ENCODE peak calls at places on chromosome 16, in six cellular contexts. X is mucosa of descending colon, Z is MM.1S, O is H9, N is tibial nerve, V is H1. P is an unnamed sample.

GRCh38 chr16:12551946-12552345 is 251.7 kb downstream of the CPPED1 start:
- DNase-seq in N (no peak), V (no peak), O (no peak), Z (no peak), X (no peak), P (no peak)

GRCh38 chr16:85673529-85674417 is 15.0 kb downstream of the GINS2 start:
- DNase-seq in Z (no peak), N (no peak), X (peak; percentile 39), O (no peak), V (no peak), P (no peak)

GRCh38 chr16:12805091-12805490 is 1.4 kb upstream of the CPPED1 start:
- DNase-seq in N (no peak), X (no peak), O (no peak), Z (no peak), V (no peak), P (no peak)

GRCh38 chr16:84611041-84611440 is 6.8 kb downstream of the COTL1 start:
- DNase-seq in O (no peak), N (no peak), Z (no peak), V (no peak), X (no peak), P (no peak)

GRCh38 chr16:85370543-85370880 is 242.6 kb upstream of the GSE1 start:
- DNase-seq in O (no peak), V (no peak), Z (no peak), N (no peak), X (no peak), P (no peak)

GRCh38 chr16:75931970-75932369 is 205.7 kb upstream of the CPHXL start:
- DNase-seq in Z (no peak), O (no peak), N (no peak), X (no peak), V (no peak), P (no peak)

GRCh38 chr16:58755989-58756649 is 22.0 kb upstream of the GOT2 start:
- DNase-seq in Z (peak; percentile 65), O (peak; percentile 82), X (peak; percentile 78), V (peak; percentile 61), N (peak; percentile 22), P (peak; percentile 76)

GRCh38 chr16:25707982-25708583 is 16.3 kb downstream of the HS3ST4 start:
- DNase-seq in O (peak; percentile 52), Z (peak; percentile 56), X (no peak), N (no peak), V (no peak), P (peak; percentile 39)

GRCh38 chr16:4090476-4090875 is 25.8 kb downstream of the ADCY9 start:
- DNase-seq in X (peak; percentile 65), Z (no peak), O (no peak), V (no peak), N (no peak), P (no peak)

GRCh38 chr16:67632415-67633172 is 12.3 kb upstream of the CARMIL2 start:
- DNase-seq in V (no peak), O (no peak), N (no peak), X (no peak), Z (no peak), P (no peak)

DNA sequence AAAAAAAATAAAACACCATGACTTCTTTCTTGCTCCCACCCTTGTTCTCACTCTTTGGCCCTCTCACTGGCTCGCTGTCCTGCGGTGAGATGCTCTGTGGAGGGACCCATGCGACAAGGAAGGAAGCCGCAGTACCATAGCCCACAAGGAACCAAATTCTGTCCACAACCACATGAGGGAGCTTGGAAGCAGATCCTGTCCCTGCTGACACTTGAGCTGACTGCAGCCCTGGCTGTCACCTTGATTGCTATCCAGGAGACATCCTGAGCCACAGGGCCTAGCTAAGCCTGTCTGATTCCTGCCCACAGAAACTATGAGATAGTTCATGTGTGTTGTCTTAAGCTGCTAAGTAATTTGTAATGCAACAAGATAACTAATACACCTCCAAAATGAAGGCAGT is 4.8 kb upstream of the MT2A start:
- DNase-seq in X (peak; percentile 48), N (no peak), O (peak; percentile 74), Z (peak; percentile 13), V (no peak), P (no peak)
- TF ChIP-seq CTCF in X (peak; percentile 12), N (peak; percentile 56), O (peak; percentile 61), Z (no peak), V (peak; percentile 50), P (peak; percentile 36)

GRCh38 chr16:19481291-19481690 is 40.6 kb downstream of the GDE1 start:
- DNase-seq in N (no peak), V (no peak), Z (no peak), O (no peak), X (no peak), P (no peak)

GRCh38 chr16:19481769-19482168 is 40.1 kb downstream of the GDE1 start:
- DNase-seq in N (no peak), X (no peak), V (no peak), O (no peak), Z (no peak), P (no peak)

GRCh38 chr16:19490619-19491018 is 31.3 kb downstream of the GDE1 start:
- DNase-seq in V (no peak), O (no peak), Z (no peak), N (no peak), X (no peak), P (no peak)

GRCh38 chr16:19488213-19488640 is 33.7 kb downstream of the GDE1 start:
- DNase-seq in O (peak; percentile 74), V (no peak), X (peak; percentile 83), N (no peak), Z (no peak), P (no peak)

GRCh38 chr16:19486744-19487325 is 35.1 kb downstream of the GDE1 start:
- DNase-seq in X (no peak), V (no peak), Z (no peak), N (no peak), O (no peak), P (no peak)
- TF ChIP-seq CTCF in X (no peak), V (no peak), Z (no peak), N (no peak), O (no peak), P (no peak)

DNA sequence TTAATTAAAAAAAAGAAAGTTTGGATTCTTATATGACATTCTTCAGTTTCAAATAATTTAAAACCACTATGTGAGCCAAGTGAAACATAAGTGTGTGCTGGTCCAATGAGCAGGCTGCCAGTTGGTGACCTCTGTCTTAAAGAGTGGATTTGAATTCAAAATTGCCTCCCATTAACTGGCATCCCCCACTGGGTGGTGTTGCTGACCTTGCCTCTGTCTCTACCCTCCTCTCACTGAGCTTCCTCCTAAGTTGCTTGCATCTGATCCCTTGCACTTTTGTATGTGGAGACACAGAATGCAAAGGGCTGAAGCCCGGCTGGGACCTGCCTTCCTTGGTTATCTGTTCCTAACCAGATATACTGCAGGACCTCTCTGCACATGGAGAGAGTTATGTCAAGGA is 160.6 kb downstream of the CYLD start:
- DNase-seq in Z (no peak), N (no peak), X (no peak), V (no peak), O (no peak), P (no peak)
- TF ChIP-seq CTCF in Z (no peak), N (no peak), X (no peak), V (no peak), O (peak; percentile 33), P (no peak)

DNA sequence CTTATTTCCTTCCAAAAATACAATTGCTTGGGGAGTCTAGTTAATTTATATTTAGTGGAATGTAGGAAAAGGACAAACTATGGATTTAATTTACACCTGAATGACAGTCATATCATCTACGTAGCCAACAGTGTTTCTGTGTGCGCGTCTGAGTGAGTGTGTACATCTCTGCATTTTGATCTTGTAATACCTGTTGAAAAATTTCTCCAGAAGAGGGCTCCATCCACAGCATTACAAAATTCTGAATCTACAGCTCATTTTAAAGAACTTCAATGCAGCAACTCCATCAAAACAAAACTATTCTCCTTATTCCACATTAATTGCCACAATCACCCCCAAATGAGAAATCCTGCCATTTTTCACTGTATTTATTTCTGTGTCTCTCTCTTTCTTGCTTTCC is 3.9 kb downstream of the CDH13 start:
- DNase-seq in V (no peak), X (no peak), O (no peak), Z (no peak), N (no peak), P (no peak)
- TF ChIP-seq CTCF in V (no peak), X (no peak), O (no peak), Z (peak; percentile 16), N (no peak), P (no peak)

GRCh38 chr16:49348408-49349176 is 25.0 kb upstream of the C16orf78 start:
- DNase-seq in Z (no peak), X (no peak), O (peak; percentile 56), V (no peak), N (no peak), P (no peak)
- TF ChIP-seq CTCF in Z (peak; percentile 27), X (no peak), O (peak; percentile 51), V (peak; percentile 63), N (no peak), P (peak; percentile 21)